ENCODE peak calls at places on chromosomes 4 and X, in five cellular contexts. One of them, this sample, is unnamed.

GRCh38 chrX:49915352-49916222 is 6.8 kb upstream of the CLCN5 start:
- DNase-seq in NCI-H2081: peak
- DNase-seq in RWPE1: peak
- DNase-seq in endodermal cell: peak
- DNase-seq in body of pancreas: peak
- DNase-seq in this sample: peak

GRCh38 chr4:87540176-87541058 is 11.2 kb upstream of the SPARCL1 start:
- DNase-seq in RWPE1: no peak
- DNase-seq in endodermal cell: no peak
- DNase-seq in body of pancreas: no peak
- DNase-seq in NCI-H2081: no peak
- DNase-seq in this sample: no peak

GRCh38 chr4:40843696-40844095 is 93.9 kb downstream of the NSUN7 start:
- DNase-seq in RWPE1: no peak
- DNase-seq in endodermal cell: peak
- DNase-seq in NCI-H2081: no peak
- DNase-seq in body of pancreas: no peak
- DNase-seq in this sample: no peak

GRCh38 chrX:123237271-123237670 is 53.2 kb downstream of the GRIA3 start:
- DNase-seq in RWPE1: no peak
- DNase-seq in body of pancreas: no peak
- DNase-seq in endodermal cell: no peak
- DNase-seq in NCI-H2081: no peak
- DNase-seq in this sample: no peak

GRCh38 chrX:31969714-31970113 is 897.9 kb upstream of the FTHL17 start:
- DNase-seq in endodermal cell: no peak
- DNase-seq in RWPE1: no peak
- DNase-seq in NCI-H2081: no peak
- DNase-seq in body of pancreas: no peak
- DNase-seq in this sample: no peak

GRCh38 chr4:42627887-42628646 is 28.8 kb downstream of the ATP8A1 start:
- DNase-seq in endodermal cell: no peak
- DNase-seq in body of pancreas: peak
- DNase-seq in NCI-H2081: peak
- DNase-seq in RWPE1: no peak
- DNase-seq in this sample: no peak

GRCh38 chr4:1373892-1374705 is 27.1 kb downstream of the UVSSA start:
- DNase-seq in endodermal cell: peak
- DNase-seq in body of pancreas: peak
- DNase-seq in RWPE1: no peak
- DNase-seq in NCI-H2081: no peak
- DNase-seq in this sample: no peak

GRCh38 chr4:123545569-123546122 is 149.1 kb downstream of the SPRY1 start:
- DNase-seq in NCI-H2081: no peak
- DNase-seq in body of pancreas: no peak
- DNase-seq in endodermal cell: no peak
- DNase-seq in RWPE1: no peak
- DNase-seq in this sample: no peak

GRCh38 chr4:143118666-143119065 is 66.1 kb upstream of the USP38 start:
- DNase-seq in RWPE1: no peak
- DNase-seq in body of pancreas: no peak
- DNase-seq in endodermal cell: no peak
- DNase-seq in NCI-H2081: no peak
- DNase-seq in this sample: no peak

GRCh38 chr4:82043081-82043808 is 330.5 kb downstream of the HNRNPD start:
- DNase-seq in NCI-H2081: no peak
- DNase-seq in endodermal cell: peak
- DNase-seq in body of pancreas: peak
- DNase-seq in RWPE1: peak
- DNase-seq in this sample: peak

GRCh38 chr4:95548738-95549245 is at the start of gene UNC5C:
- DNase-seq in RWPE1: no peak
- DNase-seq in body of pancreas: peak
- DNase-seq in NCI-H2081: no peak
- DNase-seq in endodermal cell: peak
- DNase-seq in this sample: no peak

GRCh38 chr4:63169836-63170235 is 1239.4 kb downstream of the TECRL start:
- DNase-seq in body of pancreas: no peak
- DNase-seq in RWPE1: no peak
- DNase-seq in NCI-H2081: no peak
- DNase-seq in endodermal cell: no peak
- DNase-seq in this sample: no peak

GRCh38 chr4:176193898-176194297 is 1.5 kb downstream of the SPATA4 start:
- DNase-seq in body of pancreas: no peak
- DNase-seq in endodermal cell: no peak
- DNase-seq in RWPE1: peak
- DNase-seq in NCI-H2081: no peak
- DNase-seq in this sample: no peak

GRCh38 chr4:42768125-42768748 is 111.3 kb upstream of the ATP8A1 start:
- DNase-seq in body of pancreas: no peak
- DNase-seq in RWPE1: no peak
- DNase-seq in NCI-H2081: no peak
- DNase-seq in endodermal cell: peak
- DNase-seq in this sample: no peak

GRCh38 chr4:132737344-132737743 is 411.8 kb upstream of the PCDH10 start:
- DNase-seq in endodermal cell: peak
- DNase-seq in RWPE1: no peak
- DNase-seq in body of pancreas: no peak
- DNase-seq in NCI-H2081: no peak
- DNase-seq in this sample: no peak

This sample was measured in SW480.